ENCODE peak calls at places on chromosomes 13 and 19, in four cellular contexts. One of them, this sample, is unnamed.

GRCh38 chr13:93227280-93227905 is 786 bp downstream of the GPC6 start:
- DNase-seq in CD4-positive, alpha-beta memory T cell: no peak
- DNase-seq in brain microvascular endothelial cell: peak; percentile 33
- DNase-seq in heart left ventricle: no peak
- DNase-seq in this sample: no peak

GRCh38 chr19:40862333-40862732 is 12.1 kb upstream of the CYP2A6 start:
- DNase-seq in CD4-positive, alpha-beta memory T cell: no peak
- DNase-seq in brain microvascular endothelial cell: no peak
- DNase-seq in heart left ventricle: no peak
- DNase-seq in this sample: no peak

GRCh38 chr13:97879646-97880297 is 73.7 kb upstream of the IPO5 start:
- DNase-seq in CD4-positive, alpha-beta memory T cell: no peak
- DNase-seq in brain microvascular endothelial cell: peak; percentile 82
- DNase-seq in heart left ventricle: no peak
- DNase-seq in this sample: no peak

GRCh38 chr13:60427285-60427684 is 30.3 kb downstream of the TDRD3 start:
- DNase-seq in CD4-positive, alpha-beta memory T cell: no peak
- DNase-seq in brain microvascular endothelial cell: no peak
- DNase-seq in heart left ventricle: no peak
- DNase-seq in this sample: no peak

GRCh38 chr19:51777570-51778460 is 16.8 kb downstream of the FPR2 start:
- DNase-seq in CD4-positive, alpha-beta memory T cell: peak; percentile 48
- DNase-seq in brain microvascular endothelial cell: peak; percentile 67
- DNase-seq in heart left ventricle: no peak
- DNase-seq in this sample: peak; percentile 81

GRCh38 chr13:42747399-42747873 is 33.9 kb upstream of the FAM216B start:
- DNase-seq in CD4-positive, alpha-beta memory T cell: no peak
- DNase-seq in brain microvascular endothelial cell: peak; percentile 99
- DNase-seq in heart left ventricle: no peak
- DNase-seq in this sample: no peak

GRCh38 chr19:10819124-10820060 is 16.6 kb downstream of the TMED1 start:
- DNase-seq in CD4-positive, alpha-beta memory T cell: no peak
- DNase-seq in brain microvascular endothelial cell: no peak
- DNase-seq in heart left ventricle: peak; percentile 42
- DNase-seq in this sample: no peak

GRCh38 chr13:99909836-99910619 is 61.5 kb downstream of the ZIC5 start:
- DNase-seq in CD4-positive, alpha-beta memory T cell: no peak
- DNase-seq in brain microvascular endothelial cell: peak; percentile 11
- DNase-seq in heart left ventricle: no peak
- DNase-seq in this sample: no peak

GRCh38 chr19:42129399-42130253 is 2.6 kb downstream of the POU2F2 start:
- DNase-seq in CD4-positive, alpha-beta memory T cell: no peak
- DNase-seq in brain microvascular endothelial cell: no peak
- DNase-seq in heart left ventricle: peak; percentile 70
- DNase-seq in this sample: peak; percentile 97

GRCh38 chr13:103100795-103101194 is 34.6 kb upstream of the SLC10A2 start:
- DNase-seq in CD4-positive, alpha-beta memory T cell: no peak
- DNase-seq in brain microvascular endothelial cell: no peak
- DNase-seq in heart left ventricle: no peak
- DNase-seq in this sample: no peak

GRCh38 chr13:43664700-43665191 is 122.0 kb downstream of the ENOX1 start:
- DNase-seq in CD4-positive, alpha-beta memory T cell: no peak
- DNase-seq in brain microvascular endothelial cell: peak; percentile 55
- DNase-seq in heart left ventricle: peak; percentile 48
- DNase-seq in this sample: no peak

GRCh38 chr13:65613004-65613403 is 1617.1 kb downstream of the PCDH9 start:
- DNase-seq in CD4-positive, alpha-beta memory T cell: no peak
- DNase-seq in brain microvascular endothelial cell: no peak
- DNase-seq in heart left ventricle: no peak
- DNase-seq in this sample: peak; percentile 12

GRCh38 chr13:66532845-66533244 is 697.3 kb downstream of the PCDH9 start:
- DNase-seq in CD4-positive, alpha-beta memory T cell: no peak
- DNase-seq in brain microvascular endothelial cell: no peak
- DNase-seq in heart left ventricle: no peak
- DNase-seq in this sample: no peak

GRCh38 chr19:5711713-5712161 is 8.2 kb downstream of the LONP1 start:
- DNase-seq in CD4-positive, alpha-beta memory T cell: no peak
- DNase-seq in brain microvascular endothelial cell: no peak
- DNase-seq in heart left ventricle: no peak
- DNase-seq in this sample: no peak

GRCh38 chr19:3403489-3404323 is 37.3 kb downstream of the NFIC start:
- DNase-seq in CD4-positive, alpha-beta memory T cell: no peak
- DNase-seq in brain microvascular endothelial cell: peak; percentile 81
- DNase-seq in heart left ventricle: peak; percentile 91
- DNase-seq in this sample: no peak

GRCh38 chr13:85725433-85725832 is 73.8 kb downstream of the SLITRK6 start:
- DNase-seq in CD4-positive, alpha-beta memory T cell: no peak
- DNase-seq in brain microvascular endothelial cell: no peak
- DNase-seq in heart left ventricle: no peak
- DNase-seq in this sample: no peak

GRCh38 chr13:51805313-51805712 is 1.4 kb upstream of the DHRS12 start:
- DNase-seq in CD4-positive, alpha-beta memory T cell: no peak
- DNase-seq in brain microvascular endothelial cell: no peak
- DNase-seq in heart left ventricle: no peak
- DNase-seq in this sample: no peak
- H3K4me3 ChIP-seq in CD4-positive, alpha-beta memory T cell: peak overlapping the region; percentile 76
- H3K4me3 ChIP-seq in brain microvascular endothelial cell: no peak overlapping the region
- H3K4me3 ChIP-seq in heart left ventricle: peak overlapping the region; percentile 80
- H3K4me3 ChIP-seq in this sample: peak overlapping the region; percentile 84

GRCh38 chr19:1445932-1446712 is 3.8 kb upstream of the APC2 start:
- DNase-seq in CD4-positive, alpha-beta memory T cell: no peak
- DNase-seq in brain microvascular endothelial cell: no peak
- DNase-seq in heart left ventricle: peak; percentile 65
- DNase-seq in this sample: no peak

GRCh38 chr19:1446713-1447564 is 3.0 kb upstream of the APC2 start:
- DNase-seq in CD4-positive, alpha-beta memory T cell: no peak
- DNase-seq in brain microvascular endothelial cell: no peak
- DNase-seq in heart left ventricle: peak; percentile 53
- DNase-seq in this sample: no peak

GRCh38 chr19:1447565-1447903 is 2.4 kb upstream of the APC2 start:
- DNase-seq in CD4-positive, alpha-beta memory T cell: no peak
- DNase-seq in brain microvascular endothelial cell: no peak
- DNase-seq in heart left ventricle: no peak
- DNase-seq in this sample: no peak

GRCh38 chr19:1447944-1448343 is 2.0 kb upstream of the APC2 start:
- DNase-seq in CD4-positive, alpha-beta memory T cell: no peak
- DNase-seq in brain microvascular endothelial cell: no peak
- DNase-seq in heart left ventricle: no peak
- DNase-seq in this sample: no peak

GRCh38 chr19:1445185-1445931 is 4.6 kb upstream of the APC2 start:
- DNase-seq in CD4-positive, alpha-beta memory T cell: peak; percentile 68
- DNase-seq in brain microvascular endothelial cell: peak; percentile 37
- DNase-seq in heart left ventricle: peak; percentile 89
- DNase-seq in this sample: peak; percentile 80
- H3K4me3 ChIP-seq in CD4-positive, alpha-beta memory T cell: no peak overlapping the region
- H3K4me3 ChIP-seq in brain microvascular endothelial cell: peak overlapping the region; percentile 35
- H3K4me3 ChIP-seq in heart left ventricle: peak overlapping the region; percentile 34
- H3K4me3 ChIP-seq in this sample: peak overlapping the region; percentile 60

GRCh38 chr19:12695090-12695489 is 1.3 kb downstream of the FBXW9 start:
- DNase-seq in CD4-positive, alpha-beta memory T cell: no peak
- DNase-seq in brain microvascular endothelial cell: no peak
- DNase-seq in heart left ventricle: no peak
- DNase-seq in this sample: no peak

GRCh38 chr19:12695514-12695913 is 917 bp downstream of the FBXW9 start:
- DNase-seq in CD4-positive, alpha-beta memory T cell: no peak
- DNase-seq in brain microvascular endothelial cell: no peak
- DNase-seq in heart left ventricle: no peak
- DNase-seq in this sample: no peak

GRCh38 chr19:12698138-12698537 is 1.7 kb upstream of the FBXW9 start:
- DNase-seq in CD4-positive, alpha-beta memory T cell: no peak
- DNase-seq in brain microvascular endothelial cell: no peak
- DNase-seq in heart left ventricle: no peak
- DNase-seq in this sample: no peak

GRCh38 chr19:12695997-12696365 is 450 bp downstream of the FBXW9 start:
- DNase-seq in CD4-positive, alpha-beta memory T cell: no peak
- DNase-seq in brain microvascular endothelial cell: no peak
- DNase-seq in heart left ventricle: no peak
- DNase-seq in this sample: peak; percentile 18

DNA sequence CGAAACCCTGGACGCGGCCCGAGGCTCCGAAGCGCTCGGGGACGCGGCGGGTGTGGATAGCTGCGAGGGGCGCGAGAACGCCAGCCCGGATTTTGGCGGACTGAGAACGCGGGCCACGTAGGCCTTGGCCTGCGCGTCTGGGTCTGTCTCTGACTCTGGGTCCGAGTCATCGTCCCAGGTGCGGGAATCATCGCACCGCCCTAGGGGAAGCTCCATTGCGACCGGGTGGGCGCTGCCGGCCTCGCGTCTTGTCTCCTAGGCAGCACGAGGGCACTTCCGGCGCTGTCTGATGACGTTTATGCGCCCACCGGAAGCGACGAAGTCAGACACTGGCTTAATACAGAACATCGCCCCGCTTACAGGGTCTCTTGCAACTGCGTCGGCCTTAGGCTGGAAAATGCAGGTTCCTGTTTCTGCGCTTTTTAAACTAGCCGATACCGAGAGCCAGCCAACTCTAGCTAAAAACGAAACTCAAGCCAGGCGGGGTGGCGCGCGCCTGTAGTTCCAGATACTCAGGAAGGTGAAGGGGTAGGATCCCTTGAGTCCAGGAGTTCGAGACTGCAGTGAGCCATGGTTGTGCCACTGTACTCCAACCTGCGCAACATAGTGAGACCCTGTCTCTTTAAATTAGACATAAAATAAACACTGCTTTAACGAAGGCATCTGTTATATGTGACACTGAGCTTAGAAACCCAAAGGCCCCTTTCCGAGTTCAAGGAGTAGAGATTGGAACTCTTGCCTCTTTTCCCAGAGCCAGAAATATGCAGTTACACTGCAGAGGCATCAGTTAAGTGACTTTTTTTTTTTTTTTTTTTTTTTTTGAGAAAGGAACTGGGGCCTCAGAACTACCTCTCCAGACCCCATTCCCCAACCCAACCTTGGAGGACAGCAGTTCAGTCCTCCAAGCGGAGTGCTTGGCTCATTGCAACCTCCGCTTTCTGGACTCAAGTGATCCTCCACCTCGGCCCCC is at the start of gene FBXW9:
- DNase-seq in CD4-positive, alpha-beta memory T cell: peak; percentile 96
- DNase-seq in brain microvascular endothelial cell: peak; percentile 97
- DNase-seq in heart left ventricle: peak; percentile 97
- DNase-seq in this sample: peak; percentile 97
- H3K4me3 ChIP-seq in CD4-positive, alpha-beta memory T cell: peak within 1 kb of the TSS; percentile 7
- H3K4me3 ChIP-seq in brain microvascular endothelial cell: peak within 1 kb of the TSS; percentile 89
- H3K4me3 ChIP-seq in heart left ventricle: peak within 1 kb of the TSS; percentile 97
- H3K4me3 ChIP-seq in this sample: peak within 1 kb of the TSS; percentile 87

DNA sequence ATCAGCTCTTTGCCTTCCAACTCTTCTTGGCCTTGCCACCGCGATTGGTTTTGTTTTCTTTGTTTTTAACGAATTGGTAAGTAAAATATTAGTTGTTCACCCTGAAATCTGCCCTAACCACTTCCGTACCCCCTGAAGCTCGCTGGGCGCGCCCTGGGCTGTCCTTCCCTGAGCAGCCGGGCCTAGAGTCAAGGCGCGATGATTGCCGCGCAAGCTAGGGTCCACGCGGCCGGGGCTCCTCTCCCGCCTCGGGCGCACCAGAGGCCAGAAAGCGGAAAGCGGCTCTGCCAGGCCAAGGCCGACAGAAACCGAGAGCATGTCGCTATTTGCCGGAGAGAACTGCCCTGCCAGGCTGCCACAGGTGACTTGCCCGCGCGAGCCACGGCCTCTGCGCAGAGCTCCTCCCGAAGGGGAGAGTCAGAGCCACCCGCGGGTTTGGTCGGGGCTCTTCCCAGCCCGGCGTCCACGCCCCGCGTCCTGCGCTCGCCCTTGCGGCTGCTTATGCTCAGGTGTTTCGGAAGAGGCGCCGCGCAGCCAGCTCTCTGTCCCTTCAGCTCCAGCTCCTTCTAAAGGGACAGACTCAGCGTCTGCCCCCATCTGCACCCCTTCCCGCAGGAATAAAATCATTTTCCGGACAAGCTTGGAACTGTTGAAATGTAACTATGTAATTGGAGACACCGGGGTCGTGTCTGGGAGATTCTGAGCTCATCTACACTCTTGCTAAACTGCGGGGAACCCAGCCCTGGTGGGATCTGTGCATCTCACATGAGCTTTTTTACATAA is 6.7 kb upstream of the CDX2 start:
- DNase-seq in CD4-positive, alpha-beta memory T cell: no peak
- DNase-seq in brain microvascular endothelial cell: no peak
- DNase-seq in heart left ventricle: no peak
- DNase-seq in this sample: no peak
- H3K4me3 ChIP-seq in CD4-positive, alpha-beta memory T cell: no peak overlapping the region
- H3K4me3 ChIP-seq in brain microvascular endothelial cell: no peak overlapping the region
- H3K4me3 ChIP-seq in heart left ventricle: no peak overlapping the region
- H3K4me3 ChIP-seq in this sample: no peak overlapping the region

GRCh38 chr19:6768236-6768785 is 1.1 kb upstream of the SH2D3A start:
- DNase-seq in CD4-positive, alpha-beta memory T cell: no peak
- DNase-seq in brain microvascular endothelial cell: no peak
- DNase-seq in heart left ventricle: no peak
- DNase-seq in this sample: no peak
- H3K4me3 ChIP-seq in CD4-positive, alpha-beta memory T cell: no peak overlapping the region
- H3K4me3 ChIP-seq in brain microvascular endothelial cell: no peak overlapping the region
- H3K4me3 ChIP-seq in heart left ventricle: no peak overlapping the region
- H3K4me3 ChIP-seq in this sample: peak overlapping the region; percentile 75

DNA sequence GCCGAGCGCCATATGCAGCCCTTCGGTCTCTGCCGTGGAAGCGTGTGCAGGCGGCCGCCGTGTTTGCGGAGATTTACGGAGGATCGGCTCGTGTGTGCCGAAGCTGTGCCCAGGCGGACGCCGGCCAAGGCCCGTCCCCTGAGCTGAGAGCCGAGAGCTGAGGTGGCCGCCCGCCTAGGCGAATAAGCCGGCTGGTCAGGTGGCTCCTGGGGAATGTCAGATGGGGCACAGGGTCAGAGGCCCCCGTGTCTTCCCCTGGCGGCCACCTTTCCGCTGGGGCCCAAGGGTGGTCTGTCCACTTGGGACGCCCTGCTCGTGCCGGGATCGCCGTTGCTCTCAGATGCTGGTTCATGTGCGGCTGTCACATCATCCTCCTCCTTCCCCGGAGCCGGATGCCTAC is 78.8 kb downstream of the ZNF536 start:
- DNase-seq in CD4-positive, alpha-beta memory T cell: no peak
- DNase-seq in brain microvascular endothelial cell: no peak
- DNase-seq in heart left ventricle: no peak
- DNase-seq in this sample: no peak
- H3K4me3 ChIP-seq in CD4-positive, alpha-beta memory T cell: no peak overlapping the region
- H3K4me3 ChIP-seq in brain microvascular endothelial cell: no peak overlapping the region
- H3K4me3 ChIP-seq in heart left ventricle: peak overlapping the region; percentile 43
- H3K4me3 ChIP-seq in this sample: no peak overlapping the region